ENCODE peak calls at places on chromosome X, in five cellular contexts. W is H9, H is NCI-H1417, Z is HEK293T, R is B cell. K is an unnamed sample.

GRCh38 chrX:153226344-153227190 is 47.5 kb downstream of the MAGEA1 start:
- DNase-seq in Z (peak), H (peak), R (no peak), W (peak), K (no peak)

GRCh38 chrX:67555578-67556203 is 11.9 kb downstream of the AR start:
- DNase-seq in R (no peak), H (no peak), Z (peak), W (peak), K (no peak)

GRCh38 chrX:46543441-46543840 is 1.8 kb downstream of the ZNF674 start:
- DNase-seq in Z (no peak), W (no peak), H (no peak), R (no peak), K (no peak)

GRCh38 chrX:68894513-68895338 is 65.9 kb downstream of the EFNB1 start:
- DNase-seq in H (no peak), W (peak), Z (no peak), R (no peak), K (no peak)

GRCh38 chrX:101736651-101737050 is 77.0 kb upstream of the ARMCX2 start:
- DNase-seq in H (no peak), Z (no peak), R (no peak), W (no peak), K (no peak)

GRCh38 chrX:1169198-1169597 is 43.3 kb downstream of the CRLF2 start:
- DNase-seq in W (no peak), R (no peak), H (no peak), Z (no peak), K (no peak)

GRCh38 chrX:119605398-119605738 is 856 bp downstream of the NKRF start:
- DNase-seq in Z (peak), R (no peak), H (no peak), W (no peak), K (no peak)

GRCh38 chrX:103183912-103184311 is 31.0 kb upstream of the BEX4 start:
- DNase-seq in Z (no peak), H (no peak), W (peak), R (no peak), K (no peak)

GRCh38 chrX:41877167-41877566 is 46.2 kb downstream of the CASK start:
- DNase-seq in R (no peak), W (no peak), Z (no peak), H (no peak), K (no peak)

GRCh38 chrX:154411322-154411980 is at the start of gene TAFAZZIN:
- DNase-seq in H (peak), R (peak), W (peak), Z (peak), K (peak)

GRCh38 chrX:19382500-19383145 is 38.9 kb downstream of the PDHA1 start:
- DNase-seq in Z (peak), R (no peak), W (peak), H (peak), K (peak)

GRCh38 chrX:140724337-140725105 is 15.0 kb downstream of the LINC00632 start:
- DNase-seq in Z (no peak), R (no peak), W (no peak), H (no peak), K (no peak)

GRCh38 chrX:120781416-120781815 is 94.2 kb downstream of the CT47B1 start:
- DNase-seq in W (no peak), Z (no peak), R (no peak), H (no peak), K (no peak)

GRCh38 chrX:53188763-53189162 is 36.2 kb downstream of the KDM5C start:
- DNase-seq in Z (no peak), H (no peak), R (no peak), W (no peak), K (no peak)

GRCh38 chrX:125436855-125437254 is 117.2 kb downstream of the TEX13C start:
- DNase-seq in Z (peak), W (no peak), R (no peak), H (no peak), K (no peak)

GRCh38 chrX:21479695-21480280 is 105.6 kb downstream of the CNKSR2 start:
- DNase-seq in Z (peak), R (no peak), W (no peak), H (peak), K (no peak)

GRCh38 chrX:1649623-1650022 is 34.8 kb downstream of the ASMT start:
- DNase-seq in H (no peak), R (no peak), W (peak), Z (no peak), K (no peak)

GRCh38 chrX:112865464-112866025 is 24.9 kb upstream of the AMOT start:
- DNase-seq in R (no peak), H (no peak), W (no peak), Z (no peak), K (no peak)

GRCh38 chrX:56026816-56027215 is 205.3 kb upstream of the KLF8 start:
- DNase-seq in R (no peak), H (peak), W (no peak), Z (no peak), K (no peak)

GRCh38 chrX:102067966-102068723 is 57.3 kb upstream of the TCEAL2 start:
- DNase-seq in H (peak), W (no peak), R (no peak), Z (peak), K (no peak)

GRCh38 chrX:131729295-131729694 is 185.4 kb downstream of the OR13H1 start:
- DNase-seq in W (no peak), H (peak), Z (peak), R (no peak), K (no peak)

GRCh38 chrX:31099536-31100090 is 27.8 kb upstream of the FTHL17 start:
- DNase-seq in R (no peak), W (no peak), H (no peak), Z (no peak), K (no peak)

GRCh38 chrX:153913701-153914100 is 9.2 kb downstream of the AVPR2 start:
- DNase-seq in R (no peak), H (no peak), W (no peak), Z (no peak), K (no peak)

GRCh38 chrX:119549327-119550016 is 15.7 kb downstream of the STEEP1 start:
- DNase-seq in R (no peak), W (no peak), Z (no peak), H (no peak), K (no peak)

GRCh38 chrX:10569946-10570345 is 50.4 kb downstream of the MID1 start:
- DNase-seq in H (no peak), Z (no peak), R (no peak), W (no peak), K (no peak)

GRCh38 chrX:86930419-86930818 is 587.2 kb upstream of the KLHL4 start:
- DNase-seq in W (no peak), R (no peak), Z (no peak), H (no peak), K (no peak)

GRCh38 chrX:40097492-40098263 is at the start of gene BCOR:
- DNase-seq in Z (peak), H (peak), W (peak), R (peak), K (no peak)

GRCh38 chrX:154022716-154023115 is 3.0 kb upstream of the IRAK1 start:
- DNase-seq in Z (no peak), R (no peak), H (no peak), W (no peak), K (no peak)

GRCh38 chrX:125132274-125132673 is 187.4 kb upstream of the TEX13C start:
- DNase-seq in Z (peak), H (no peak), W (no peak), R (no peak), K (peak)

GRCh38 chrX:2707334-2707760 is 16.3 kb downstream of the CD99 start:
- DNase-seq in Z (no peak), W (peak), H (no peak), R (peak), K (no peak)

GRCh38 chrX:45710081-45710801 is 509.6 kb upstream of the DIPK2B start:
- DNase-seq in W (no peak), Z (no peak), H (no peak), R (no peak), K (no peak)

GRCh38 chrX:13094780-13095425 is 50.5 kb upstream of the FAM9C start:
- DNase-seq in W (no peak), H (no peak), R (no peak), Z (no peak), K (no peak)

GRCh38 chrX:149962859-149963757 is 24.8 kb upstream of the EOLA2 start:
- DNase-seq in Z (peak), R (no peak), W (peak), H (peak), K (no peak)

GRCh38 chrX:42678133-42678532 is 99.8 kb downstream of the PPP1R2C start:
- DNase-seq in R (no peak), W (no peak), Z (no peak), H (no peak), K (no peak)

GRCh38 chrX:152177052-152177451 is 38.7 kb upstream of the MAGEA10 start:
- DNase-seq in Z (no peak), H (no peak), R (no peak), W (no peak), K (no peak)

GRCh38 chrX:153725039-153725831 is 579 bp downstream of the ABCD1 start:
- DNase-seq in H (no peak), Z (no peak), R (no peak), W (no peak), K (no peak)

GRCh38 chrX:20265726-20266681 is 705 bp downstream of the RPS6KA3 start:
- DNase-seq in W (peak), H (peak), R (peak), Z (peak), K (no peak)